ENCODE peak calls at places on chromosomes 3 and 15, in six cellular contexts. D is glutamatergic neuron, S is tibial artery, E is neural progenitor cell, F is cardiac muscle cell, L is left lung. R is an unnamed sample.

GRCh38 chr3:144875251-144875650 is 903.6 kb downstream of the DIPK2A start:
- DNase-seq in D (no peak), S (no peak), E (no peak), F (no peak), L (no peak), R (no peak)

GRCh38 chr15:57384816-57385215 is 8.5 kb downstream of the CGNL1 start:
- DNase-seq in D (no peak), S (no peak), E (no peak), F (no peak), L (no peak), R (no peak)

GRCh38 chr3:13627681-13628080 is 78.8 kb downstream of the FBLN2 start:
- DNase-seq in D (no peak), S (no peak), E (no peak), F (no peak), L (no peak), R (no peak)

GRCh38 chr3:102163039-102163817 is 271.6 kb upstream of the ZPLD1 start:
- DNase-seq in D (no peak), S (peak), E (no peak), F (peak), L (no peak), R (no peak)

GRCh38 chr15:40291088-40291574 is 8.3 kb upstream of the ANKRD63 start:
- DNase-seq in D (peak), S (no peak), E (peak), F (peak), L (no peak), R (no peak)

GRCh38 chr15:33113666-33114483 is 80.6 kb downstream of the FMN1 start:
- DNase-seq in D (no peak), S (no peak), E (no peak), F (no peak), L (no peak), R (no peak)

GRCh38 chr15:82315519-82316246 is 33.6 kb downstream of the GOLGA6L10 start:
- DNase-seq in D (no peak), S (no peak), E (no peak), F (no peak), L (no peak), R (no peak)

GRCh38 chr15:81315452-81316203 is 8.3 kb downstream of the STARD5 start:
- DNase-seq in D (no peak), S (no peak), E (no peak), F (no peak), L (no peak), R (peak)

GRCh38 chr15:95557226-95558046 is 773.1 kb upstream of the NR2F2 start:
- DNase-seq in D (no peak), S (peak), E (no peak), F (no peak), L (no peak), R (no peak)

GRCh38 chr3:56985460-56986327 is 74.8 kb upstream of the SPATA12 start:
- DNase-seq in D (no peak), S (no peak), E (no peak), F (no peak), L (no peak), R (no peak)
- TF ChIP-seq CTCF in D (no peak), S (no peak), E (no peak), F (peak), L (no peak), R (no peak)

GRCh38 chr15:90545095-90545494 is 15.4 kb downstream of the CRTC3 start:
- DNase-seq in D (no peak), S (no peak), E (no peak), F (no peak), L (no peak), R (no peak)
- TF ChIP-seq CTCF in D (no peak), S (no peak), E (no peak), F (no peak), L (no peak), R (no peak)

DNA sequence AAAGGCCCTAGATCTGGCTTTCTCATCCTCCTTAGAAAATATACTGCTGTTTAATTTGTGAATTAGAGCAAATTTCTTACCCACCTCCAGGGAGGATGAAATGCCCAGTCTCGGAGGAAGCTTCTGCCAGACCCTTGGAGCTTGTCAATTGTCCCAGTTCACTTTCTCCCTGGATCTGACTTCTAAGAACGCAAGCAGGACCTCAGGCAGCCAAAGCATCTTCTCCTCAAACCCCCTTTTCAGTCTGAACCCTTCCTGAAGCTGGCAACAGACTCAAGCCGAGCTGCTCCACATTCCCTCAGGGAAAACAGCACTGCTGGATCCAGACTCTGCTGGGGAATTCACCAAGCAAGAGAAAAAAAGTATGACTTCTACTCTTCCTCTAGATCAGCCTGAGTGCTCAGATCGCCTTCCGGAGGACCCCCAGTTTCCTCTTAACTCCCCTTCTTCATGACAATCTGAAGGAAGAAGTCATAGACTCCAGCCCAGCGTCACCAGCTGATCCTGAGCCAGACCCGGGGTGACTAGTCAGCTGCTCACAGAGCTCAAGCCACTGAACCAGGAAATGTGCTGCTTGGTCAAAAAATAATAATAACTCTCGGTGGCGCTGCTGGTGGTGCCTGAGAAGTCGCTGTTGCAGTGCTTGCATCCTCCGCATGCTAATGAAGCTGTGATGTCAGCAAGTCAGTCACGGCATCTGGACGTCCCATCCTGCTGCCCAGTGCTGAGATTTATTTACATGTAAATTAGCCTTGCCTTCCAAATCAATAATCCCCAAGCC is at the start of gene PRICKLE2:
- DNase-seq in D (peak), S (peak), E (peak), F (peak), L (peak), R (no peak)
- TF ChIP-seq CTCF in D (no peak), S (peak), E (peak), F (peak), L (no peak), R (no peak)

GRCh38 chr3:188749010-188749617 is 422.7 kb upstream of the TPRG1 start:
- DNase-seq in D (no peak), S (no peak), E (peak), F (peak), L (no peak), R (no peak)
- TF ChIP-seq CTCF in D (peak), S (peak), E (peak), F (peak), L (peak), R (peak)

DNA sequence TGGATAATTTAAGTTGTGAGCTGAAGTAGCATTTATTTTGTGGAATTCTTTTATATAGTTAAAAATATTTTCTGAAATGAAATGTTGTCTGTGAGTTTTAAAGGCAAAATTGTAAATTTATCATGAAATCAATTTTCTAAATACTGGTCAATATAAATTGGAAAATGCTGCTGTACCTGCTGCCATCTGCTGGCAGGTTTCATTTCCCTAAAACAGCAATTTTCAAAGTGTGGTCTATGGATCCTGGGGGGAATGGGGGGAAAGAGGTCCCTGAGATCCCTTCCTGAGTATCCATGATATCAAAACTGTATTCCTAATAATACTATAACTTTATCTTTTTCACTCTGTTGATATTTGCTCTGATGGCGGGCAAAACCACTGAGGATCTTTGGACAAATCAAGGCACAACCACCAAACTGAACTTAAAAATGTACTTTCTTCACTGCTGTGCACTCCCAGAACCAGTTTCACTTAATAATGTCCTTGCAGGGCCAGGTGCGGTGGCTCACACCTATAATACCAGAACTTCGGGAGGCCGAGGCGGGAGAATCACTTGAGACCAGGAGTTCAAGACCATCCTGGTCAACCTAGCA is 17.2 kb upstream of the CCR4 start:
- DNase-seq in D (no peak), S (no peak), E (peak), F (peak), L (no peak), R (no peak)
- TF ChIP-seq CTCF in D (peak), S (peak), E (peak), F (peak), L (peak), R (peak)

DNA sequence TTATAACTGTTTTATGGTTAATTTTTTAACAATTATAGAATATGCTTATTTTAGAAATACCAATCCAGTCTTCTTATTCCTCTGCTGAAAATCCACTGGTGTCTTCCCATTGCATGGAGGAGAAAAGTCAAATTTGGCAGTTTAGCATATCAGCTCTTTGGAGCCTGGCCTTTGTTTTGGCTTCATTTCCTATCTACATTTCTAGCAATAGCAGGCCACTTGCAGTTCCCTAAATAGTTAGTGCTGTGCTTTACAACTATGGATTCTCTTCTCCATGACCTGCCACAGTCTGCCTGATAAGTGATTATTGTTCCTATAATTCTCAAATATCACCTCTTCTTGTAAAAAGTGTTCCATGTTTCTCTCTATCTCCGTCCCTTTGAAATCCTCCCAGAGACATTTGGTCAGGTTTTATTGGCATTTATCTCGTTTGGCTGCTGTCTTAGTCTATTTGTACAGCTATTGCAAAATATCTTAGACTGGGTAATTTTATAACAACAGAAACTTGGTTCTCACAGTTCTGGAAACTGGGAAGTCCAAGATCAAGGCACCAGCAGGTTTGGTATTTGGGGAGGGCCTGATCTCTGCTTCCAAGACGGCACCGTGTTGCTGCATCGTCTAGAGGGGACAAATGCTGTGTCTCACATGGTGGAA is 8.2 kb upstream of the SEC22A start:
- DNase-seq in D (no peak), S (no peak), E (no peak), F (peak), L (no peak), R (no peak)
- TF ChIP-seq CTCF in D (no peak), S (no peak), E (no peak), F (no peak), L (no peak), R (no peak)

GRCh38 chr3:136305879-136306278 is 55.7 kb downstream of the PCCB start:
- DNase-seq in D (no peak), S (no peak), E (no peak), F (no peak), L (no peak), R (no peak)
- TF ChIP-seq CTCF in D (no peak), S (no peak), E (peak), F (peak), L (no peak), R (no peak)

GRCh38 chr3:155194973-155195372 is 98.5 kb downstream of the STRIT1 start:
- DNase-seq in D (no peak), S (no peak), E (no peak), F (no peak), L (no peak), R (no peak)
- TF ChIP-seq CTCF in D (no peak), S (no peak), E (no peak), F (no peak), L (no peak), R (no peak)

DNA sequence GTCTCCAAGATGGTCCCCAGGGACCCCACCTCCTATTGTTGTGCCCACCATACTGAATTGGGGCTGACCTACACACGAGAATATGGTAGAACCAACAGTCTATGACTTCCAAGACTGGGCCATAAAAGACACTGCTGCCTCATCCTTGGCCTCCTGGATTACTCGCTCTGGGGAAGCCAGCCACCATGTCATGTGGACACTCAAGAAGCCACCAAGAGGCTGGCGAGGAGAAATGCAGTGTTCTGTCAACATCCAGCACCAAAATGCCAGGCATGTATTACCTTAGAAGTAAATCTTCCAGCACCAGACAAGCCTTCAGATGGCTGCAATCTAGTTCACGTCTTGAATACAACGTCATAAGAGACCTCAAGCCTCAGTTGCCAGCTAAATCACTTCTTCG is 17.1 kb upstream of the TPM1 start:
- DNase-seq in D (no peak), S (no peak), E (no peak), F (no peak), L (no peak), R (no peak)
- TF ChIP-seq CTCF in D (no peak), S (no peak), E (no peak), F (no peak), L (no peak), R (no peak)

GRCh38 chr15:73717802-73718201 is 33.6 kb downstream of the CD276 start:
- DNase-seq in D (no peak), S (no peak), E (no peak), F (no peak), L (no peak), R (no peak)
- TF ChIP-seq CTCF in D (no peak), S (no peak), E (peak), F (peak), L (no peak), R (no peak)

R was measured in CD14-positive monocyte.